ENCODE peak calls at places on chromosome 22, in four cellular contexts. I, V, A and F are unnamed samples. For H3K4me1, the result is how much of the 10 kb centered on the place peaks cover.

GRCh38 chr22:44393066-44393465 is 80.3 kb upstream of the SHISAL1 start:
- DNase-seq in I (no peak), V (no peak), A (peak), F (no peak)

GRCh38 chr22:20080776-20081654 is 974 bp downstream of the DGCR8 start:
- DNase-seq in I (no peak), V (peak), A (peak), F (no peak)

GRCh38 chr22:25930083-25930482 is 188.1 kb downstream of the MYO18B start:
- DNase-seq in I (no peak), V (no peak), A (no peak), F (no peak)

GRCh38 chr22:21621891-21622623 is 7.8 kb downstream of the YDJC start:
- DNase-seq in I (no peak), V (peak), A (no peak), F (no peak)

GRCh38 chr22:49693416-49693815 is 134.3 kb downstream of the BRD1 start:
- DNase-seq in I (no peak), V (no peak), A (no peak), F (no peak)

GRCh38 chr22:25069758-25070461 is 117.4 kb downstream of the KIAA1671 start:
- DNase-seq in I (no peak), V (no peak), A (no peak), F (no peak)

GRCh38 chr22:31897842-31898241 is 46.5 kb upstream of the YWHAH start:
- DNase-seq in I (no peak), V (no peak), A (no peak), F (no peak)

GRCh38 chr22:50627452-50627913 is 469 bp downstream of the ARSA start:
- DNase-seq in I (no peak), V (no peak), A (no peak), F (no peak)

GRCh38 chr22:31488346-31488883 is 1.2 kb downstream of the EIF4ENIF1 start:
- DNase-seq in I (no peak), V (no peak), A (no peak), F (no peak)

GRCh38 chr22:19853879-19854777 is 546 bp downstream of the GNB1L start:
- DNase-seq in I (no peak), V (peak), A (peak), F (peak)

GRCh38 chr22:34324763-34325162 is 404.5 kb upstream of the LARGE1 start:
- DNase-seq in I (no peak), V (no peak), A (no peak), F (no peak)

GRCh38 chr22:49213731-49214352 is 613.8 kb downstream of the BRD1 start:
- DNase-seq in I (no peak), V (no peak), A (peak), F (no peak)

GRCh38 chr22:44442856-44443595 is 55.0 kb downstream of the RTL6 start:
- DNase-seq in I (no peak), V (no peak), A (peak), F (no peak)

GRCh38 chr22:37226514-37226913 is 14.2 kb upstream of the SSTR3 start:
- DNase-seq in I (no peak), V (no peak), A (no peak), F (no peak)
- H3K4me1 ChIP-seq in I (under half), V (under half), A (under half), F (half or more)

GRCh38 chr22:37601540-37602442 is 6.8 kb upstream of the GGA1 start:
- DNase-seq in I (no peak), V (peak), A (no peak), F (no peak)
- H3K4me3 ChIP-seq in I (no peak), V (no peak), A (no peak), F (no peak)

GRCh38 chr22:35868938-35869337 is 151.3 kb downstream of the APOL5 start:
- DNase-seq in I (no peak), V (no peak), A (no peak), F (no peak)
- H3K27ac ChIP-seq in I (peak), V (no peak), A (no peak), F (no peak)

GRCh38 chr22:39252461-39253391 is 7.9 kb upstream of the PDGFB start:
- DNase-seq in I (no peak), V (no peak), A (no peak), F (no peak)
- H3K4me1 ChIP-seq in I (under half), V (under half), A (under half), F (under half)

GRCh38 chr22:30423296-30423958 is 2.1 kb upstream of the MTFP1 start:
- DNase-seq in I (peak), V (no peak), A (peak), F (no peak)

GRCh38 chr22:30423959-30424380 is 1.6 kb upstream of the MTFP1 start:
- DNase-seq in I (peak), V (peak), A (peak), F (peak)

GRCh38 chr22:30421695-30422480 is 3.7 kb upstream of the MTFP1 start:
- DNase-seq in I (no peak), V (no peak), A (no peak), F (no peak)

GRCh38 chr22:30422481-30423295 is 2.9 kb upstream of the MTFP1 start:
- DNase-seq in I (peak), V (peak), A (peak), F (no peak)

GRCh38 chr22:30420401-30421178 is 5.0 kb upstream of the MTFP1 start:
- DNase-seq in I (no peak), V (peak), A (no peak), F (no peak)
- H3K4me3 ChIP-seq in I (no peak), V (no peak), A (no peak), F (no peak)

GRCh38 chr22:40020956-40021355 is 26.2 kb downstream of the FAM83F start:
- DNase-seq in I (no peak), V (no peak), A (no peak), F (no peak)
- H3K27ac ChIP-seq in I (no peak), V (no peak), A (no peak), F (no peak)